ENCODE peak calls at places on chromosomes 13 and 19, in nine cellular contexts. O is adrenal gland; R is CD8-positive, alpha-beta T cell; X is heart left ventricle; L is cardiac fibroblast; D is lower lobe of right lung; Q is CD4-positive, CD25-positive, alpha-beta regulatory T cell; Z is heart right ventricle; P is hepatocyte. E is an unnamed sample.

GRCh38 chr19:40005670-40006272 is 8.9 kb downstream of the ZNF546 start:
- DNase-seq in O (no peak), R (no peak), X (no peak), L (no peak), D (no peak), Q (no peak), Z (peak; percentile 9), P (no peak), E (no peak)

GRCh38 chr13:23378009-23378632 is 55.4 kb downstream of the SACS start:
- DNase-seq in O (no peak), R (no peak), X (peak; percentile 49), L (peak; percentile 98), D (no peak), Q (no peak), Z (peak; percentile 51), P (peak; percentile 68), E (no peak)

GRCh38 chr13:112638157-112638750 is 50.3 kb upstream of the TUBGCP3 start:
- DNase-seq in O (peak; percentile 31), R (no peak), X (no peak), L (no peak), D (peak; percentile 31), Q (no peak), Z (no peak), P (no peak), E (no peak)

GRCh38 chr19:34733266-34733825 is 697 bp upstream of the ZNF181 start:
- DNase-seq in O (peak; percentile 88), R (no peak), X (peak; percentile 64), L (no peak), D (peak; percentile 65), Q (no peak), Z (peak; percentile 69), P (peak; percentile 68), E (no peak)

GRCh38 chr13:62243146-62243545 is 827.5 kb upstream of the PCDH20 start:
- DNase-seq in O (no peak), R (no peak), X (no peak), L (no peak), D (no peak), Q (no peak), Z (no peak), P (no peak), E (no peak)

GRCh38 chr13:21717817-21718216 is 46.9 kb downstream of the FGF9 start:
- DNase-seq in O (no peak), R (no peak), X (no peak), L (no peak), D (peak; percentile 54), Q (no peak), Z (no peak), P (no peak), E (no peak)

GRCh38 chr13:19592657-19593175 is 31.4 kb upstream of the TPTE2 start:
- DNase-seq in O (no peak), R (no peak), X (no peak), L (no peak), D (no peak), Q (no peak), Z (no peak), P (no peak), E (no peak)

GRCh38 chr13:80296638-80297037 is 44.3 kb downstream of the SPRY2 start:
- DNase-seq in O (no peak), R (no peak), X (no peak), L (no peak), D (no peak), Q (no peak), Z (no peak), P (no peak), E (no peak)

GRCh38 chr13:101242720-101243119 is 173.6 kb downstream of the NALCN start:
- DNase-seq in O (no peak), R (no peak), X (no peak), L (peak; percentile 17), D (no peak), Q (no peak), Z (no peak), P (no peak), E (no peak)

GRCh38 chr19:56291857-56292256 is 19.3 kb downstream of the EDDM13 start:
- DNase-seq in O (no peak), R (no peak), X (no peak), L (no peak), D (no peak), Q (no peak), Z (no peak), P (no peak), E (no peak)

GRCh38 chr13:59391696-59392095 is 772.0 kb downstream of the DIAPH3 start:
- DNase-seq in O (peak; percentile 74), R (peak; percentile 33), X (peak; percentile 47), L (peak; percentile 88), D (no peak), Q (peak; percentile 8), Z (peak; percentile 85), P (peak; percentile 85), E (no peak)

GRCh38 chr19:34135033-34135370 is 37.3 kb upstream of the LSM14A start:
- DNase-seq in O (no peak), R (no peak), X (no peak), L (no peak), D (no peak), Q (no peak), Z (no peak), P (no peak), E (no peak)

GRCh38 chr19:6522712-6523111 is 8.1 kb upstream of the TNFSF9 start:
- DNase-seq in O (no peak), R (no peak), X (no peak), L (no peak), D (no peak), Q (no peak), Z (no peak), P (no peak), E (no peak)
- H3K4me3 ChIP-seq in O (no peak overlapping the region), R (no peak overlapping the region), X (no peak overlapping the region), L (no peak overlapping the region), D (no peak overlapping the region), Q (no peak overlapping the region), Z (no peak overlapping the region), P (no peak overlapping the region), E (no peak overlapping the region)

DNA sequence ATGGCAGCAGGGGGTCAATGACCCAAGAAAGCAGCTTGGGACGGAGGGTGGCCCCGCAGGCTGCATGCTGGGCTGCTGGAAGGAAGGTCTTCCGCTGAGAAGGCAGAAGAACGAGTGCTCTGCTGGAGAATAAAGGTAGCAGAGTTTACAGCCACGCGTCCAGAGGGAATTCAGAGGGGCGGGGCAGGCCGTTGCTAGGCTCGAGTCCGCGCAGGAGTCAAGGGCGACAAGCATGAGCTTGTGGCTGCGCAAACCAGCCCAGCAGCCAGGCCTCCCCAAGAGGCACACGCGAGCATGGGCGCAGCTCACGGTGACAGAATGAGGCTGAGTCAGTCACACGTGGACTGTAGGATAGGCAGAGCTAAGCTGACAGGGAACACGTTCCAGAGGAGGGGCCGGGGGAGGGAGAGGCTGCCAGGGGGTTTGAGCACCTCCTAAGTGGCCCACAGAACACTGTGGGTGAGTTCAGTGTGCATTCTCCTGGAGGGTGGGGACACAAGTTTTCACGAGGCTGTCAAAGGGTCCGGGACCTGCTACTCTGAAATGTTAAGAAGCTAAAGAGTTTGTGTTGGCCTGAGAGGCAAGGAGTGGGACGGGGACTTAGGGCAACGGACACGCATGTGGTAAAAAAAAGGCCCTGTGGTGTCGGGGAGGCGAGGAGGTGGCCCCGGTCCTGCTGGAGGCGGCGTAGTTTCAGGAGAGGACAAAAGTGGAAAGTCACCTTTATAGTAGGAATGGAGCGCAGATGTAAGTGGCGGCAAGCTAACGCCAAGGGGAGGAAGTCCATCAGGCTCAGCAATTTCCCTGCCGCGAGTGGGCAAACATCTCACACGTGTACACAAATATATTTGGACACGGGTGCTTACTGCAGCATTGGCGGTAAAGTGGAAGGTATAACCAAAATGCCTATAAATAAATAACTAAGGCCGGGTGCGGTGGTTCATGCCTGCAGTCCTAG is 17.7 kb downstream of the RFX2 start:
- DNase-seq in O (peak; percentile 96), R (no peak), X (peak; percentile 87), L (peak; percentile 83), D (peak; percentile 93), Q (no peak), Z (peak; percentile 78), P (peak; percentile 94), E (peak; percentile 94)
- H3K4me3 ChIP-seq in O (no peak overlapping the region), R (no peak overlapping the region), X (peak overlapping the region; percentile 35), L (no peak overlapping the region), D (peak overlapping the region; percentile 29), Q (no peak overlapping the region), Z (no peak overlapping the region), P (peak overlapping the region; percentile 7), E (peak overlapping the region; percentile 34)

GRCh38 chr19:38267780-38268430 is 3.5 kb downstream of the SPINT2 start:
- DNase-seq in O (no peak), R (no peak), X (no peak), L (no peak), D (peak; percentile 65), Q (no peak), Z (no peak), P (no peak), E (no peak)

GRCh38 chr19:38266981-38267597 is 2.7 kb downstream of the SPINT2 start:
- DNase-seq in O (no peak), R (no peak), X (no peak), L (peak; percentile 52), D (no peak), Q (no peak), Z (no peak), P (peak; percentile 70), E (no peak)

GRCh38 chr19:38270587-38271167 is 6.3 kb downstream of the SPINT2 start:
- DNase-seq in O (no peak), R (no peak), X (no peak), L (peak; percentile 32), D (no peak), Q (no peak), Z (no peak), P (no peak), E (no peak)

GRCh38 chr19:38266070-38266469 is 1.7 kb downstream of the SPINT2 start:
- DNase-seq in O (no peak), R (no peak), X (no peak), L (no peak), D (no peak), Q (no peak), Z (no peak), P (no peak), E (no peak)

GRCh38 chr19:38268539-38268938 is 4.2 kb downstream of the SPINT2 start:
- DNase-seq in O (no peak), R (no peak), X (no peak), L (no peak), D (no peak), Q (no peak), Z (no peak), P (peak; percentile 23), E (no peak)
- H3K4me3 ChIP-seq in O (no peak overlapping the region), R (no peak overlapping the region), X (no peak overlapping the region), L (no peak overlapping the region), D (no peak overlapping the region), Q (no peak overlapping the region), Z (no peak overlapping the region), P (no peak overlapping the region), E (no peak overlapping the region)

GRCh38 chr13:41056194-41056593 is 5.1 kb upstream of the WBP4 start:
- DNase-seq in O (no peak), R (no peak), X (no peak), L (no peak), D (no peak), Q (no peak), Z (no peak), P (no peak), E (no peak)

GRCh38 chr13:41054919-41055619 is 6.2 kb upstream of the WBP4 start:
- DNase-seq in O (no peak), R (no peak), X (no peak), L (no peak), D (no peak), Q (no peak), Z (no peak), P (peak; percentile 15), E (no peak)

GRCh38 chr13:41053384-41053826 is 7.9 kb upstream of the WBP4 start:
- DNase-seq in O (no peak), R (no peak), X (peak; percentile 46), L (peak; percentile 85), D (no peak), Q (no peak), Z (peak; percentile 32), P (no peak), E (no peak)

GRCh38 chr13:41052441-41052840 is 8.9 kb upstream of the WBP4 start:
- DNase-seq in O (no peak), R (no peak), X (no peak), L (no peak), D (no peak), Q (no peak), Z (no peak), P (no peak), E (no peak)

GRCh38 chr13:41054212-41054877 is 7.0 kb upstream of the WBP4 start:
- DNase-seq in O (no peak), R (no peak), X (no peak), L (peak; percentile 72), D (no peak), Q (peak; percentile 22), Z (no peak), P (peak; percentile 76), E (no peak)
- H3K4me3 ChIP-seq in O (no peak overlapping the region), R (no peak overlapping the region), X (no peak overlapping the region), L (no peak overlapping the region), D (no peak overlapping the region), Q (peak overlapping the region; percentile 60), Z (no peak overlapping the region), P (no peak overlapping the region), E (no peak overlapping the region)

E was measured in suprapubic skin.